ENCODE peak calls at places on chromosome 12, in five cellular contexts. P is HuH-7.5; U is IMR-90; A is EL; C is stimulated activated CD8-positive, alpha-beta memory T cell treated with anti-CD3 and anti-CD28 coated beads, Interleukin-4, amount 100 ng/mL, for 1 hour. G is an unnamed sample.

GRCh38 chr12:46108721-46109120 is 118.3 kb upstream of the SCAF11 start:
- DNase-seq in P (no peak), U (no peak), A (no peak), C (no peak), G (no peak)

GRCh38 chr12:62537544-62537943 is 70.9 kb downstream of the MON2 start:
- DNase-seq in P (no peak), U (peak), A (peak), C (no peak), G (peak)

GRCh38 chr12:81859521-81859920 is 100.4 kb upstream of the PPFIA2 start:
- DNase-seq in P (no peak), U (no peak), A (no peak), C (no peak), G (no peak)

GRCh38 chr12:65822732-65823480 is 1.4 kb upstream of the HMGA2 start:
- DNase-seq in P (peak), U (peak), A (peak), C (no peak), G (peak)

GRCh38 chr12:46124132-46124847 is 133.9 kb upstream of the SCAF11 start:
- DNase-seq in P (no peak), U (peak), A (peak), C (no peak), G (no peak)

GRCh38 chr12:11812558-11813421 is 163.3 kb downstream of the ETV6 start:
- DNase-seq in P (no peak), U (peak), A (peak), C (no peak), G (no peak)

GRCh38 chr12:113719911-113720591 is 246.1 kb downstream of the RBM19 start:
- DNase-seq in P (no peak), U (no peak), A (no peak), C (no peak), G (no peak)

GRCh38 chr12:2299207-2299606 is 246.4 kb downstream of the CACNA1C start:
- DNase-seq in P (no peak), U (no peak), A (no peak), C (no peak), G (no peak)

GRCh38 chr12:94879542-94879941 is 124.0 kb downstream of the NDUFA12 start:
- DNase-seq in P (no peak), U (peak), A (peak), C (no peak), G (peak)

G was measured in PC-3.